ENCODE peak calls at places on chromosomes 13 and 19, in six cellular contexts. X is GM23248, D is tibial artery, P is IMR-90, T is HCT116, U is testis. A is an unnamed sample.

GRCh38 chr13:49259586-49259985 is 11.9 kb downstream of the CDADC1 start:
- DNase-seq in U (peak; percentile 75), P (no peak), X (no peak), T (no peak), D (no peak), A (no peak)

GRCh38 chr13:25455146-25455545 is 83.4 kb downstream of the ATP8A2 start:
- DNase-seq in U (no peak), T (no peak), P (no peak), X (no peak), D (no peak), A (no peak)

GRCh38 chr13:96925466-96925865 is 68.8 kb downstream of the OXGR1 start:
- DNase-seq in U (no peak), T (no peak), X (no peak), P (no peak), D (no peak), A (no peak)

GRCh38 chr13:44698076-44698475 is 121.9 kb upstream of the TSC22D1 start:
- DNase-seq in X (no peak), U (peak; percentile 29), T (no peak), D (no peak), P (no peak), A (no peak)

GRCh38 chr19:49129238-49129583 is 9.9 kb downstream of the PPFIA3 start:
- DNase-seq in U (no peak), X (no peak), P (no peak), D (no peak), T (no peak), A (no peak)

GRCh38 chr19:41299755-41300089 is 10.2 kb upstream of the CCDC97 start:
- DNase-seq in T (no peak), U (no peak), P (peak; percentile 92), D (peak; percentile 76), X (peak; percentile 86), A (no peak)

GRCh38 chr13:74243637-74244526 is 109.7 kb upstream of the KLF12 start:
- DNase-seq in T (no peak), P (peak; percentile 76), D (no peak), U (no peak), X (peak; percentile 89), A (no peak)

GRCh38 chr19:39873385-39873784 is 27.2 kb upstream of the FBL start:
- DNase-seq in X (no peak), U (no peak), P (no peak), T (no peak), D (no peak), A (no peak)

GRCh38 chr13:106612688-106613087 is 44.8 kb upstream of the ARGLU1 start:
- DNase-seq in D (peak; percentile 82), X (peak; percentile 6), T (no peak), U (peak; percentile 93), P (peak; percentile 59), A (peak; percentile 78)

GRCh38 chr19:4722671-4723464 is 774 bp downstream of the DPP9 start:
- DNase-seq in X (peak; percentile 87), D (peak; percentile 56), U (peak; percentile 44), T (no peak), P (peak; percentile 53), A (peak; percentile 75)

GRCh38 chr19:53466726-53467125 is 807 bp upstream of the ZNF813 start:
- DNase-seq in T (no peak), X (peak; percentile 18), D (no peak), P (no peak), U (no peak), A (no peak)

GRCh38 chr13:42047561-42048322 is 706 bp upstream of the DGKH start:
- DNase-seq in X (peak; percentile 78), T (peak; percentile 12), D (peak; percentile 42), U (peak; percentile 54), P (peak; percentile 70), A (peak; percentile 53)

GRCh38 chr19:48271531-48272151 is 1.8 kb downstream of the ZNF114 start:
- DNase-seq in X (peak; percentile 60), T (no peak), P (peak; percentile 35), U (peak; percentile 39), D (peak; percentile 31), A (peak; percentile 35)

GRCh38 chr19:52188822-52189744 is 769 bp upstream of the PPP2R1A start:
- DNase-seq in T (no peak), D (peak; percentile 24), P (no peak), X (peak; percentile 75), U (no peak), A (no peak)

GRCh38 chr13:19836472-19836871 is 27.0 kb downstream of the ZMYM5 start:
- DNase-seq in D (no peak), U (no peak), P (peak; percentile 53), T (no peak), X (peak; percentile 7), A (no peak)

GRCh38 chr19:18948976-18949356 is 7.9 kb upstream of the HOMER3 start:
- DNase-seq in T (no peak), P (no peak), U (no peak), X (no peak), D (no peak), A (no peak)

GRCh38 chr19:6044056-6044805 is 66.1 kb downstream of the RFX2 start:
- DNase-seq in T (no peak), X (no peak), D (no peak), U (peak; percentile 7), P (no peak), A (no peak)

GRCh38 chr13:31050486-31051400 is 111.0 kb downstream of the HSPH1 start:
- DNase-seq in D (no peak), T (no peak), U (no peak), X (peak; percentile 51), P (peak; percentile 57), A (no peak)

GRCh38 chr19:14563590-14563926 is 8.3 kb downstream of the NDUFB7 start:
- DNase-seq in U (no peak), D (no peak), T (no peak), P (no peak), X (no peak), A (no peak)

GRCh38 chr19:18613589-18614234 is 1.0 kb downstream of the TMEM59L start:
- DNase-seq in X (no peak), U (no peak), D (no peak), T (no peak), P (no peak), A (no peak)

GRCh38 chr13:71922191-71922590 is 55.2 kb upstream of the DACH1 start:
- DNase-seq in U (no peak), X (no peak), D (no peak), P (no peak), T (no peak), A (no peak)

GRCh38 chr19:28009696-28010095 is 1203.3 kb downstream of the UQCRFS1 start:
- DNase-seq in D (no peak), U (no peak), X (peak; percentile 56), T (no peak), P (no peak), A (no peak)

GRCh38 chr19:21422244-21422643 is 25.3 kb downstream of the ZNF493 start:
- DNase-seq in P (no peak), U (no peak), D (no peak), X (no peak), T (no peak), A (no peak)

GRCh38 chr19:19670070-19670551 is 1.5 kb downstream of the ZNF101 start:
- DNase-seq in X (peak; percentile 11), U (peak; percentile 12), P (no peak), T (no peak), D (no peak), A (no peak)

GRCh38 chr13:21078501-21078900 is 17.1 kb upstream of the LATS2 start:
- DNase-seq in D (no peak), T (no peak), P (peak; percentile 42), X (peak; percentile 23), U (no peak), A (no peak)

GRCh38 chr13:102018716-102019115 is 383.1 kb downstream of the FGF14 start:
- DNase-seq in U (no peak), P (no peak), T (no peak), D (no peak), X (no peak), A (no peak)

GRCh38 chr13:109160887-109161669 is 531.7 kb downstream of the MYO16 start:
- DNase-seq in D (no peak), U (no peak), T (no peak), X (no peak), P (no peak), A (no peak)

GRCh38 chr13:105956891-105957290 is 578.6 kb downstream of the EFNB2 start:
- DNase-seq in T (no peak), D (no peak), U (no peak), P (no peak), X (no peak), A (no peak)

GRCh38 chr13:63198076-63198475 is 1782.4 kb upstream of the PCDH20 start:
- DNase-seq in T (no peak), X (peak; percentile 5), D (no peak), P (peak; percentile 45), U (no peak), A (no peak)

GRCh38 chr19:56839665-56840451 is 668 bp downstream of the PEG3 start:
- DNase-seq in D (peak; percentile 97), U (peak; percentile 98), T (no peak), X (no peak), P (no peak), A (peak; percentile 95)

GRCh38 chr13:45361596-45362206 is 20.7 kb upstream of the TPT1 start:
- DNase-seq in D (no peak), X (peak; percentile 79), P (peak; percentile 67), T (peak; percentile 85), U (no peak), A (no peak)

GRCh38 chr19:18225702-18226468 is at the start of gene PDE4C:
- DNase-seq in X (peak; percentile 48), T (no peak), P (no peak), U (no peak), D (no peak), A (peak; percentile 46)

GRCh38 chr19:10115392-10116084 is 4.0 kb downstream of the P2RY11 start:
- DNase-seq in D (no peak), X (peak; percentile 31), P (no peak), U (no peak), T (no peak), A (no peak)

DNA sequence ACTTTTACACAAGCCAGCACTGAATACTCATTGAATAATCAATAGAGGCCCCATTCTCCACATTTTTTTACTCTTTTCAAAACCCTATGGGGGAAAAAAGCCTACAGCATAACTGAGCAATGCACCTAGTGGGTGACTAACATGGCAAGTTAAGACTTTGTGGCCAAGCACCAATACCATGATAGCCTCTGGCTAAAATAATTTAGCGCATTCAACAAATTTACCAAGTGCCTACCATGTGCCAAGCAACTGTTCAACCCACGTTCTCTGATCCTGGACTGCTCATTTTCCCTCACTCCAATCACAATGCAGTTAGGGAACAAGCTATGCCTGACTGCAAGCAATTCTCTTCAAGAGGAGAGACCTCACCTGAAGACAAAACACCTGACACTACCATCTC is 3.0 kb downstream of the ANKRD10 start:
- DNase-seq in X (peak; percentile 53), T (no peak), P (peak; percentile 25), D (no peak), U (no peak), A (no peak)
- H3K4me1 ChIP-seq in X (peaks cover 36% of the 10 kb centered on the region), T (peaks cover 58% of the 10 kb centered on the region), P (peaks cover 11% of the 10 kb centered on the region), D (peaks cover 50% of the 10 kb centered on the region), U (peaks cover 30% of the 10 kb centered on the region), A (peaks cover 36% of the 10 kb centered on the region)

GRCh38 chr19:35704218-35704617 is at the start of gene ZBTB32:
- DNase-seq in D (no peak), X (peak; percentile 74), U (peak; percentile 79), P (peak; percentile 61), T (no peak), A (peak; percentile 26)
- H3K4me1 ChIP-seq in D (peaks cover 15% of the 10 kb centered on the region), X (no peaks in the 10 kb centered on the region), U (peaks cover 5% of the 10 kb centered on the region), P (no peaks in the 10 kb centered on the region), T (no peaks in the 10 kb centered on the region), A (no peaks in the 10 kb centered on the region)

GRCh38 chr19:2235026-2235395 is 1.1 kb downstream of the PLEKHJ1 start:
- DNase-seq in P (no peak), U (no peak), X (peak; percentile 28), D (no peak), T (no peak), A (no peak)
- H3K4me1 ChIP-seq in P (peaks cover 12% of the 10 kb centered on the region), U (peaks cover 37% of the 10 kb centered on the region), X (peaks cover 17% of the 10 kb centered on the region), D (peaks cover 56% of the 10 kb centered on the region), T (peaks cover 17% of the 10 kb centered on the region), A (peaks cover 13% of the 10 kb centered on the region)

GRCh38 chr19:44954278-44954648 is 917 bp upstream of the CLPTM1 start:
- DNase-seq in X (no peak), P (no peak), D (no peak), U (no peak), T (no peak), A (no peak)
- H3K4me1 ChIP-seq in X (peaks cover 18% of the 10 kb centered on the region), P (peaks cover 7% of the 10 kb centered on the region), D (peaks cover 65% of the 10 kb centered on the region), U (peaks cover 47% of the 10 kb centered on the region), T (peaks cover 11% of the 10 kb centered on the region), A (peaks cover 13% of the 10 kb centered on the region)